ENCODE peak calls at places on chromosomes 7 and 10, in four cellular contexts. One of them, this sample, is unnamed.

GRCh38 chr10:30786131-30786530 is 156.6 kb upstream of the LYZL2 start:
- DNase-seq in hypothalamus: peak
- DNase-seq in fibroblast of the aortic adventitia: peak
- DNase-seq in anterior cingulate cortex: no peak
- DNase-seq in this sample: no peak

GRCh38 chr10:123945506-123945905 is 53.9 kb upstream of the CPXM2 start:
- DNase-seq in hypothalamus: no peak
- DNase-seq in fibroblast of the aortic adventitia: peak
- DNase-seq in anterior cingulate cortex: no peak
- DNase-seq in this sample: peak

GRCh38 chr10:971613-972012 is 16.6 kb upstream of the GTPBP4 start:
- DNase-seq in hypothalamus: no peak
- DNase-seq in fibroblast of the aortic adventitia: no peak
- DNase-seq in anterior cingulate cortex: no peak
- DNase-seq in this sample: no peak

GRCh38 chr10:111203615-111204014 is 126.8 kb downstream of the ADRA2A start:
- DNase-seq in hypothalamus: no peak
- DNase-seq in fibroblast of the aortic adventitia: no peak
- DNase-seq in anterior cingulate cortex: no peak
- DNase-seq in this sample: no peak

GRCh38 chr7:74217455-74218342 is 7.9 kb downstream of the LAT2 start:
- DNase-seq in hypothalamus: no peak
- DNase-seq in fibroblast of the aortic adventitia: no peak
- DNase-seq in anterior cingulate cortex: peak
- DNase-seq in this sample: peak

GRCh38 chr10:127150136-127150535 is 46.3 kb downstream of the INSYN2A start:
- DNase-seq in hypothalamus: no peak
- DNase-seq in fibroblast of the aortic adventitia: peak
- DNase-seq in anterior cingulate cortex: no peak
- DNase-seq in this sample: no peak

GRCh38 chr7:45133352-45133751 is 21.9 kb upstream of the TBRG4 start:
- DNase-seq in hypothalamus: no peak
- DNase-seq in fibroblast of the aortic adventitia: no peak
- DNase-seq in anterior cingulate cortex: no peak
- DNase-seq in this sample: no peak

GRCh38 chr10:73863039-73863817 is 11.1 kb downstream of the CAMK2G start:
- DNase-seq in hypothalamus: no peak
- DNase-seq in fibroblast of the aortic adventitia: no peak
- DNase-seq in anterior cingulate cortex: no peak
- DNase-seq in this sample: no peak